ENCODE peak calls at places on chromosomes 11 and 22, in six cellular contexts. I is HAP-1; N is KG1; T is dermis blood vessel endothelial cell; M is activated naive CD4-positive, alpha-beta T cell; O is hypothalamus. S is an unnamed sample.

GRCh38 chr11:93213622-93214021 is 15.8 kb upstream of the SLC36A4 start:
- DNase-seq in N (no peak), I (no peak), T (no peak), O (no peak), M (no peak), S (no peak)

GRCh38 chr11:126060651-126061220 is 1.9 kb downstream of the CDON start:
- DNase-seq in N (no peak), T (no peak), O (no peak), M (no peak), I (no peak), S (no peak)

GRCh38 chr22:49294656-49295464 is 532.8 kb downstream of the BRD1 start:
- DNase-seq in T (no peak), O (no peak), I (no peak), M (no peak), N (no peak), S (no peak)

GRCh38 chr11:110314366-110315095 is 18.1 kb upstream of the RDX start:
- DNase-seq in M (no peak), T (no peak), N (no peak), I (no peak), O (no peak), S (no peak)

GRCh38 chr11:113114452-113115027 is 153.3 kb downstream of the NCAM1 start:
- DNase-seq in O (peak), N (no peak), I (peak), T (peak), M (no peak), S (peak)

GRCh38 chr11:27353593-27354358 is 9.2 kb downstream of the CCDC34 start:
- DNase-seq in O (no peak), M (no peak), N (no peak), T (no peak), I (no peak), S (no peak)

GRCh38 chr22:22201185-22201924 is 43.2 kb upstream of the VPREB1 start:
- DNase-seq in M (peak), N (peak), O (no peak), T (peak), I (peak), S (peak)

GRCh38 chr11:100684101-100685065 is 2.7 kb upstream of the ARHGAP42 start:
- DNase-seq in N (no peak), M (no peak), T (peak), O (no peak), I (no peak), S (peak)

GRCh38 chr11:33207408-33207985 is 46.2 kb upstream of the CSTF3 start:
- DNase-seq in T (peak), M (no peak), I (no peak), N (no peak), O (no peak), S (no peak)

S was measured in NCI-H1092 treated with DMSO at 0.1 percent for 48 hours.